ENCODE peak calls at places on chromosomes 2 and 18, in eight cellular contexts. One of them, this sample, is unnamed.

GRCh38 chr2:96092580-96092877 is 23.8 kb downstream of the ADRA2B start:
- DNase-seq in transverse colon: peak; percentile 2
- DNase-seq in stomach: no peak
- DNase-seq in sigmoid colon: peak; percentile 48
- DNase-seq in H1: no peak
- DNase-seq in K562: no peak
- DNase-seq in suprapubic skin: peak; percentile 43
- DNase-seq in GM12878: no peak
- DNase-seq in this sample: peak; percentile 8

GRCh38 chr18:495452-495851 is 5.0 kb downstream of the COLEC12 start:
- DNase-seq in GM12878: no peak
- DNase-seq in sigmoid colon: no peak
- DNase-seq in transverse colon: no peak
- DNase-seq in stomach: no peak
- DNase-seq in H1: no peak
- DNase-seq in K562: no peak
- DNase-seq in suprapubic skin: no peak
- DNase-seq in this sample: no peak

GRCh38 chr2:28471214-28471613 is 24.6 kb upstream of the PLB1 start:
- DNase-seq in GM12878: no peak
- DNase-seq in stomach: no peak
- DNase-seq in sigmoid colon: peak; percentile 42
- DNase-seq in K562: peak; percentile 41
- DNase-seq in suprapubic skin: no peak
- DNase-seq in transverse colon: no peak
- DNase-seq in H1: no peak
- DNase-seq in this sample: no peak

GRCh38 chr2:30716117-30716900 is 90.9 kb downstream of the CAPN13 start:
- DNase-seq in H1: no peak
- DNase-seq in sigmoid colon: peak; percentile 33
- DNase-seq in GM12878: no peak
- DNase-seq in transverse colon: no peak
- DNase-seq in stomach: peak; percentile 19
- DNase-seq in K562: no peak
- DNase-seq in suprapubic skin: no peak
- DNase-seq in this sample: no peak

GRCh38 chr2:174794851-174795374 is 30.6 kb upstream of the CHRNA1 start:
- DNase-seq in H1: no peak
- DNase-seq in transverse colon: no peak
- DNase-seq in GM12878: no peak
- DNase-seq in sigmoid colon: no peak
- DNase-seq in suprapubic skin: no peak
- DNase-seq in K562: no peak
- DNase-seq in stomach: no peak
- DNase-seq in this sample: no peak

GRCh38 chr2:158775273-158776027 is 19.7 kb upstream of the DAPL1 start:
- DNase-seq in suprapubic skin: no peak
- DNase-seq in K562: no peak
- DNase-seq in H1: no peak
- DNase-seq in transverse colon: no peak
- DNase-seq in stomach: no peak
- DNase-seq in GM12878: no peak
- DNase-seq in sigmoid colon: no peak
- DNase-seq in this sample: no peak

GRCh38 chr2:72824224-72824842 is 1.5 kb downstream of the EXOC6B start:
- DNase-seq in transverse colon: no peak
- DNase-seq in GM12878: no peak
- DNase-seq in suprapubic skin: no peak
- DNase-seq in H1: no peak
- DNase-seq in sigmoid colon: no peak
- DNase-seq in stomach: no peak
- DNase-seq in K562: peak; percentile 30
- DNase-seq in this sample: no peak

GRCh38 chr2:237615631-237616249 is 11.6 kb upstream of the LRRFIP1 start:
- DNase-seq in suprapubic skin: no peak
- DNase-seq in stomach: no peak
- DNase-seq in sigmoid colon: no peak
- DNase-seq in H1: no peak
- DNase-seq in K562: no peak
- DNase-seq in GM12878: no peak
- DNase-seq in transverse colon: no peak
- DNase-seq in this sample: no peak

GRCh38 chr2:28089486-28089885 is 199.0 kb downstream of the BABAM2 start:
- DNase-seq in GM12878: no peak
- DNase-seq in stomach: no peak
- DNase-seq in suprapubic skin: no peak
- DNase-seq in K562: no peak
- DNase-seq in sigmoid colon: no peak
- DNase-seq in transverse colon: no peak
- DNase-seq in H1: no peak
- DNase-seq in this sample: no peak

GRCh38 chr2:138271467-138271866 is 230.1 kb upstream of the SPOPL start:
- DNase-seq in transverse colon: no peak
- DNase-seq in suprapubic skin: no peak
- DNase-seq in K562: peak; percentile 9
- DNase-seq in sigmoid colon: no peak
- DNase-seq in stomach: no peak
- DNase-seq in GM12878: no peak
- DNase-seq in H1: no peak
- DNase-seq in this sample: no peak

GRCh38 chr18:47191956-47192355 is 15.8 kb upstream of the IER3IP1 start:
- DNase-seq in GM12878: no peak
- DNase-seq in suprapubic skin: no peak
- DNase-seq in sigmoid colon: no peak
- DNase-seq in transverse colon: no peak
- DNase-seq in stomach: no peak
- DNase-seq in H1: no peak
- DNase-seq in K562: no peak
- DNase-seq in this sample: no peak

GRCh38 chr2:33412920-33413319 is 63.5 kb upstream of the RASGRP3 start:
- DNase-seq in transverse colon: no peak
- DNase-seq in K562: peak; percentile 56
- DNase-seq in GM12878: no peak
- DNase-seq in sigmoid colon: no peak
- DNase-seq in stomach: no peak
- DNase-seq in suprapubic skin: no peak
- DNase-seq in H1: no peak
- DNase-seq in this sample: no peak

GRCh38 chr2:187230088-187230487 is 218.0 kb downstream of the CALCRL start:
- DNase-seq in sigmoid colon: no peak
- DNase-seq in transverse colon: no peak
- DNase-seq in K562: no peak
- DNase-seq in H1: no peak
- DNase-seq in suprapubic skin: no peak
- DNase-seq in stomach: no peak
- DNase-seq in GM12878: no peak
- DNase-seq in this sample: no peak

GRCh38 chr2:230910546-230911135 is 14.4 kb downstream of the GPR55 start:
- DNase-seq in GM12878: no peak
- DNase-seq in H1: no peak
- DNase-seq in suprapubic skin: peak; percentile 69
- DNase-seq in sigmoid colon: peak; percentile 42
- DNase-seq in transverse colon: peak; percentile 4
- DNase-seq in K562: peak; percentile 50
- DNase-seq in stomach: no peak
- DNase-seq in this sample: no peak

GRCh38 chr2:189633392-189633811 is 27.9 kb upstream of the ASNSD1 start:
- DNase-seq in stomach: no peak
- DNase-seq in transverse colon: no peak
- DNase-seq in suprapubic skin: peak; percentile 58
- DNase-seq in sigmoid colon: no peak
- DNase-seq in H1: no peak
- DNase-seq in K562: peak; percentile 47
- DNase-seq in GM12878: no peak
- DNase-seq in this sample: no peak

DNA sequence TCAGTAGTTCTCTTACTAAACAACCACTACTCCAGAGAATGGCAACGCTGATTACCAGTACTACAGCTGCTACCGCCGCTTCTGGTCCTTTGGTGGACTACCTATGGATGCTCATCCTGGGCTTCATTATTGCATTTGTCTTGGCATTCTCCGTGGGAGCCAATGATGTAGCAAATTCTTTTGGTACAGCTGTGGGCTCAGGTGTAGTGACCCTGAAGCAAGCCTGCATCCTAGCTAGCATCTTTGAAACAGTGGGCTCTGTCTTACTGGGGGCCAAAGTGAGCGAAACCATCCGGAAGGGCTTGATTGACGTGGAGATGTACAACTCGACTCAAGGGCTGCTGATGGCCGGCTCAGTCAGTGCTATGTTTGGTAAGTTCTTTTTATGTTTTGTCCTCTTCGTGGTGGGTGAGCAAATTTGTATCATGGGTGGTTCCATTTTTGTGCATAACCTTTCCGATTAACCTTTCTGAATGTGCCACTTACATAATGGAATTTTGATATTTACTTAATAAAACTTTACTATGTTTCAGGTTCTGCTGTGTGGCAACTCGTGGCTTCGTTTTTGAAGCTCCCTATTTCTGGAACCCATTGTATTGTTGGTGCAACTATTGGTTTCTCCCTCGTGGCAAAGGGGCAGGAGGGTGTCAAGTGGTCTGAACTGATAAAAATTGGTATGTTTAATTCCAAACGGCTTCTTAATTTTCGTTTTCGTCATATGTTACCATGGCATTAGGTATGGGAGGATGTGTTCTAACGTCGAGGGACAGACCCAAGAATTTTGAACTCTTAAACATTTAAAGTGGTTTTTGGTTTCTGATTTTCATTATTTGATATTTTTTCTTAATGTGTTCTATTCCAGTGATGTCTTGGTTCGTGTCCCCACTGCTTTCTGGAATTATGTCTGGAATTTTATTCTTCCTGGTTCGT is 1.3 kb downstream of the SLC20A1 start:
- DNase-seq in H1: no peak
- DNase-seq in K562: peak; percentile 60
- DNase-seq in GM12878: no peak
- DNase-seq in transverse colon: no peak
- DNase-seq in sigmoid colon: peak; percentile 33
- DNase-seq in stomach: no peak
- DNase-seq in suprapubic skin: peak; percentile 8
- DNase-seq in this sample: no peak
- H3K36me3 ChIP-seq in H1: peaks cover 51% of the 10 kb centered on the region
- H3K36me3 ChIP-seq in K562: peaks cover 54% of the 10 kb centered on the region
- H3K36me3 ChIP-seq in GM12878: peaks cover 19% of the 10 kb centered on the region
- H3K36me3 ChIP-seq in transverse colon: no peaks in the 10 kb centered on the region
- H3K36me3 ChIP-seq in sigmoid colon: no peaks in the 10 kb centered on the region
- H3K36me3 ChIP-seq in stomach: peaks cover 47% of the 10 kb centered on the region
- H3K36me3 ChIP-seq in suprapubic skin: peaks cover 22% of the 10 kb centered on the region
- H3K36me3 ChIP-seq in this sample: no peaks in the 10 kb centered on the region

GRCh38 chr2:63576546-63576945 is 11.7 kb downstream of the WDPCP start:
- DNase-seq in sigmoid colon: no peak
- DNase-seq in GM12878: no peak
- DNase-seq in stomach: no peak
- DNase-seq in H1: no peak
- DNase-seq in K562: no peak
- DNase-seq in transverse colon: no peak
- DNase-seq in suprapubic skin: no peak
- DNase-seq in this sample: no peak

GRCh38 chr2:63582873-63583272 is 5.4 kb downstream of the WDPCP start:
- DNase-seq in K562: no peak
- DNase-seq in H1: no peak
- DNase-seq in suprapubic skin: no peak
- DNase-seq in stomach: no peak
- DNase-seq in sigmoid colon: no peak
- DNase-seq in GM12878: no peak
- DNase-seq in transverse colon: no peak
- DNase-seq in this sample: no peak

GRCh38 chr2:63580651-63581050 is 7.6 kb downstream of the WDPCP start:
- DNase-seq in sigmoid colon: no peak
- DNase-seq in suprapubic skin: no peak
- DNase-seq in stomach: no peak
- DNase-seq in H1: no peak
- DNase-seq in GM12878: no peak
- DNase-seq in K562: no peak
- DNase-seq in transverse colon: no peak
- DNase-seq in this sample: no peak

GRCh38 chr2:63578767-63579166 is 9.5 kb downstream of the WDPCP start:
- DNase-seq in suprapubic skin: no peak
- DNase-seq in transverse colon: no peak
- DNase-seq in sigmoid colon: no peak
- DNase-seq in stomach: no peak
- DNase-seq in H1: no peak
- DNase-seq in GM12878: no peak
- DNase-seq in K562: no peak
- DNase-seq in this sample: no peak

DNA sequence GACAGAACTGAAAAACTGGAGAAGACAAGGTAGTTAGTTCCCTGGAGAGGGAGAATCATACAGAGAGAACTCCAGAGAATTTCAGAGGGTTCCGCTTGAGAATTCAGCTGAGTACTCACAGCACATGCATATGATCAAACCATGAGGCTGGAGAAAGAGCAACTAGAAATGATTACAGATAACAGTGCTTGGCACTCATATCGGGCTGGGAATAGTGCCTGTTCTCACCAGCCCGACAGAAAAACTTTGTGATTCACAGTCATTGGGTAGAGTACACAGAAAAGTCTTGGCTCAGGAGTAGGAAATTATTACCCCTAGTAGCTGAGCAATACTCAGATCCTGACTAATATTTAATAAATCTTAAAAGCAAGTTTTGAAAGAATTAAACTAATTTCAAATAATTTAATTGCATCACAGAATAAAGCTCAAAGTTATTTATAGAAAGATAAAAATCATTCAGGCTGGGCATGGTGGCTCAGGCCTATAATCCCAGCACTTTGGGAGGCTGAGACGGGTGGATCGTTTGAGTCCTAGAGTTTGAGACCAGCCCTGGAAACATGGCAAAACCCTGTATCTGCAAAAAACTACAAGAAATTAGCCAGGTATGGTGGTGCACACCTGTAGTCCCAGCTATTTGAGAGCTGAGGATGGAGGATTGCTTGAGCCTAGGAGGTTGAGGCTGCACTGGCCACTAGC is 6.9 kb downstream of the WDPCP start:
- DNase-seq in sigmoid colon: no peak
- DNase-seq in GM12878: no peak
- DNase-seq in suprapubic skin: no peak
- DNase-seq in transverse colon: no peak
- DNase-seq in K562: no peak
- DNase-seq in stomach: peak; percentile 72
- DNase-seq in H1: no peak
- DNase-seq in this sample: no peak
- TF ChIP-seq EP300 in sigmoid colon: no peak
- TF ChIP-seq EP300 in GM12878: no peak
- TF ChIP-seq EP300 in suprapubic skin: no peak
- TF ChIP-seq EP300 in transverse colon: no peak
- TF ChIP-seq EP300 in K562: no peak
- TF ChIP-seq EP300 in stomach: no peak
- TF ChIP-seq EP300 in H1: no peak
- TF ChIP-seq EP300 in this sample: no peak

GRCh38 chr2:88018969-88019368 is 2.6 kb upstream of the RNU2-63P start:
- DNase-seq in suprapubic skin: no peak
- DNase-seq in transverse colon: no peak
- DNase-seq in sigmoid colon: no peak
- DNase-seq in GM12878: no peak
- DNase-seq in H1: no peak
- DNase-seq in K562: no peak
- DNase-seq in stomach: no peak
- DNase-seq in this sample: no peak
- TF ChIP-seq POLR2A in suprapubic skin: no peak
- TF ChIP-seq POLR2A in transverse colon: no peak
- TF ChIP-seq POLR2A in sigmoid colon: no peak
- TF ChIP-seq POLR2A in GM12878: no peak
- TF ChIP-seq POLR2A in H1: no peak
- TF ChIP-seq POLR2A in K562: no peak
- TF ChIP-seq POLR2A in stomach: no peak
- TF ChIP-seq POLR2A in this sample: no peak

GRCh38 chr18:36143391-36143790 is 13.7 kb downstream of the ELP2 start:
- DNase-seq in H1: no peak
- DNase-seq in transverse colon: no peak
- DNase-seq in sigmoid colon: no peak
- DNase-seq in GM12878: no peak
- DNase-seq in suprapubic skin: no peak
- DNase-seq in stomach: no peak
- DNase-seq in K562: no peak
- DNase-seq in this sample: no peak
- H3K36me3 ChIP-seq in H1: peaks cover 94% of the 10 kb centered on the region
- H3K36me3 ChIP-seq in transverse colon: no peaks in the 10 kb centered on the region
- H3K36me3 ChIP-seq in sigmoid colon: peaks cover 36% of the 10 kb centered on the region
- H3K36me3 ChIP-seq in GM12878: peaks cover 38% of the 10 kb centered on the region
- H3K36me3 ChIP-seq in suprapubic skin: peaks cover 96% of the 10 kb centered on the region
- H3K36me3 ChIP-seq in stomach: peaks cover 100% of the 10 kb centered on the region
- H3K36me3 ChIP-seq in K562: peaks cover 95% of the 10 kb centered on the region
- H3K36me3 ChIP-seq in this sample: no peaks in the 10 kb centered on the region